ENCODE peak calls at places on chromosomes 1 and 21, in eight cellular contexts. B is GM13976; X is stimulated activated CD4-positive, alpha-beta T cell treated with anti-CD3 and anti-CD28 coated beads, Interleukin-4, amount 100 ng/mL, for 1 hour; A is SK-MEL-5; F is GM12891; U is hippocampal formation; W is GM10248; Z is HepG2. R is an unnamed sample.

GRCh38 chr1:154808909-154809262 is 61.2 kb downstream of the KCNN3 start:
- DNase-seq in B (peak), X (no peak), A (no peak), F (peak), U (no peak), W (peak), Z (no peak), R (no peak)

GRCh38 chr21:39666681-39667315 is 54.1 kb downstream of the B3GALT5 start:
- DNase-seq in B (no peak), X (no peak), A (no peak), F (no peak), U (no peak), W (no peak), Z (no peak), R (no peak)

GRCh38 chr1:232542633-232543032 is 87.3 kb downstream of the SIPA1L2 start:
- DNase-seq in B (no peak), X (no peak), A (peak), F (no peak), U (no peak), W (no peak), Z (no peak), R (no peak)

GRCh38 chr1:1630191-1630964 is 1.6 kb upstream of the MMP23B start:
- DNase-seq in B (peak), X (peak), A (no peak), F (peak), U (no peak), W (peak), Z (no peak), R (peak)

GRCh38 chr1:62229468-62229867 is 34.8 kb downstream of the L1TD1 start:
- DNase-seq in B (no peak), X (no peak), A (no peak), F (no peak), U (no peak), W (no peak), Z (peak), R (no peak)

GRCh38 chr1:53108646-53109580 is 33.5 kb downstream of the SLC1A7 start:
- DNase-seq in B (no peak), X (no peak), A (no peak), F (no peak), U (no peak), W (no peak), Z (no peak), R (no peak)

GRCh38 chr1:164662462-164662861 is 103.5 kb downstream of the PBX1 start:
- DNase-seq in B (no peak), X (no peak), A (no peak), F (no peak), U (no peak), W (no peak), Z (no peak), R (no peak)

GRCh38 chr1:7315316-7315715 is 455.8 kb upstream of the VAMP3 start:
- DNase-seq in B (no peak), X (no peak), A (no peak), F (no peak), U (no peak), W (no peak), Z (no peak), R (no peak)

GRCh38 chr1:24411963-24412362 is 1.6 kb downstream of the STPG1 start:
- DNase-seq in B (no peak), X (no peak), A (no peak), F (no peak), U (no peak), W (no peak), Z (no peak), R (no peak)